ENCODE peak calls at places on chromosome 12, in nine cellular contexts. V is prostate gland; T is effector memory CD4-positive, alpha-beta T cell; G is GM23338; I is MM.1S; O is heart left ventricle; N is Panc1; L is CD8-positive, alpha-beta memory T cell; A is lung. Z is an unnamed sample.

GRCh38 chr12:82651489-82651888 is 35.2 kb upstream of the TMTC2 start:
- DNase-seq in V (no peak), T (no peak), G (no peak), I (no peak), O (no peak), N (no peak), L (no peak), A (no peak), Z (no peak)

GRCh38 chr12:75528272-75528671 is 16.9 kb upstream of the KRR1 start:
- DNase-seq in V (no peak), T (no peak), G (no peak), I (no peak), O (no peak), N (no peak), L (no peak), A (no peak), Z (no peak)

GRCh38 chr12:109797905-109798669 is 35.1 kb downstream of the TRPV4 start:
- DNase-seq in V (no peak), T (no peak), G (peak; percentile 64), I (no peak), O (no peak), N (no peak), L (no peak), A (no peak), Z (peak; percentile 44)

GRCh38 chr12:85866929-85867776 is 6.9 kb upstream of the NTS start:
- DNase-seq in V (peak; percentile 45), T (no peak), G (peak; percentile 76), I (peak; percentile 54), O (no peak), N (peak; percentile 22), L (no peak), A (peak; percentile 42), Z (no peak)

GRCh38 chr12:55931780-55932545 is 1.0 kb downstream of the DGKA start:
- DNase-seq in V (peak; percentile 70), T (no peak), G (peak; percentile 70), I (no peak), O (peak; percentile 74), N (no peak), L (peak; percentile 17), A (no peak), Z (peak; percentile 20)

GRCh38 chr12:2076728-2077127 is 23.9 kb downstream of the CACNA1C start:
- DNase-seq in V (no peak), T (no peak), G (no peak), I (no peak), O (no peak), N (no peak), L (no peak), A (no peak), Z (no peak)

GRCh38 chr12:9626291-9626690 is 18.6 kb upstream of the KLRB1 start:
- DNase-seq in V (no peak), T (no peak), G (no peak), I (no peak), O (no peak), N (no peak), L (no peak), A (no peak), Z (peak; percentile 20)

GRCh38 chr12:75781532-75782046 is 250.0 kb downstream of the PHLDA1 start:
- DNase-seq in V (no peak), T (no peak), G (no peak), I (no peak), O (no peak), N (no peak), L (no peak), A (no peak), Z (no peak)

GRCh38 chr12:95179011-95179410 is 38.3 kb downstream of the FGD6 start:
- DNase-seq in V (no peak), T (no peak), G (no peak), I (no peak), O (no peak), N (no peak), L (no peak), A (no peak), Z (no peak)

GRCh38 chr12:47274725-47275124 is 195.0 kb upstream of the AMIGO2 start:
- DNase-seq in V (no peak), T (no peak), G (no peak), I (no peak), O (no peak), N (no peak), L (no peak), A (no peak), Z (no peak)
- H3K4me1 ChIP-seq in V (no peaks in the 10 kb centered on the region), T (peaks cover 27% of the 10 kb centered on the region), G (no peaks in the 10 kb centered on the region), I (peaks cover 36% of the 10 kb centered on the region), O (peaks cover 28% of the 10 kb centered on the region), N (peaks cover 6% of the 10 kb centered on the region), L (peaks cover 73% of the 10 kb centered on the region), A (peaks cover 3% of the 10 kb centered on the region), Z (no peaks in the 10 kb centered on the region)

GRCh38 chr12:106300761-106301160 is 1.8 kb upstream of the TCP11L2 start:
- DNase-seq in V (no peak), T (no peak), G (no peak), I (no peak), O (no peak), N (no peak), L (no peak), A (no peak), Z (no peak)

GRCh38 chr12:106302401-106303201 is at the start of gene TCP11L2:
- DNase-seq in V (peak; percentile 90), T (peak; percentile 84), G (peak; percentile 87), I (peak; percentile 83), O (peak; percentile 92), N (no peak), L (peak; percentile 95), A (peak; percentile 88), Z (peak; percentile 74)

GRCh38 chr12:106303202-106303820 is 778 bp downstream of the TCP11L2 start:
- DNase-seq in V (peak; percentile 69), T (peak; percentile 80), G (peak; percentile 92), I (peak; percentile 36), O (peak; percentile 94), N (no peak), L (peak; percentile 99), A (peak; percentile 85), Z (peak; percentile 53)

GRCh38 chr12:106301241-106301610 is 1.3 kb upstream of the TCP11L2 start:
- DNase-seq in V (no peak), T (no peak), G (no peak), I (no peak), O (no peak), N (no peak), L (no peak), A (no peak), Z (no peak)

DNA sequence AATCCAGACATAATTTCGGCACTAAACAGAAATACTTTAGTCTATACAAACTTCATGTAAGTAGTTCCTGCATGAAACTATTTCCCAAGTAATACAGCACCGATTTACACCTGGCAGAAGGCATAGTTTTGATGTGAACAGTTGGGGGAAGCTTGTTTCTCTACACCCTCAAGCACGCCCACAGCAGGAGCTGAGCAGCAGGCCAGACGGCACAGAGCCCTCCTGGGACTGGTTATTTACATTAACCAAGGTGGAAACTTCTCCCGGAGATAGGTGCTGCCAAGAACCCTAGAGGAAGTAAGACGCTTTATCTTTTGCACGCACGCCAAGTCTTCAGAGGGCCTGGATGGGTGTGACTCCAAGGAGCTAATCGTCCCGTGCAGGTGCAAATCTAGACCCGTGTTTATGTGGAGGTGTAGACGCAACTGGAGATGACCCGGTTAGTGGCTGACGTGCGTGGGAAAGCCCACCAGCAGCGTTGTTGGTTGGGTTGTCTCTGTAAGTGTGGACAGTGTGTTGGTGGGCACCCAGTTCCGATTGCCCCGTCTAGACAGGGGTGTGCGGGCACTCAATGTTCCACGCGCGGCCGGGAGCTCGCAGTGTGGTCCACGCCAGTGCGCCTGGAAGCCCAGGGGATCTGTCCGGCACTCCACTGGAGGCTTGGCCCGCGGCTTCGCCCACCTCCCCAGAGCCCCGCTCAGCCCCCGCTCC is 767 bp upstream of the TCP11L2 start:
- DNase-seq in V (peak; percentile 77), T (peak; percentile 76), G (peak; percentile 75), I (peak; percentile 66), O (peak; percentile 67), N (no peak), L (peak; percentile 89), A (peak; percentile 84), Z (peak; percentile 4)
- H3K4me1 ChIP-seq in V (no peaks in the 10 kb centered on the region), T (peaks cover 34% of the 10 kb centered on the region), G (peaks cover 18% of the 10 kb centered on the region), I (peaks cover 13% of the 10 kb centered on the region), O (peaks cover 63% of the 10 kb centered on the region), N (peaks cover 5% of the 10 kb centered on the region), L (peaks cover 53% of the 10 kb centered on the region), A (peaks cover 19% of the 10 kb centered on the region), Z (no peaks in the 10 kb centered on the region)

DNA sequence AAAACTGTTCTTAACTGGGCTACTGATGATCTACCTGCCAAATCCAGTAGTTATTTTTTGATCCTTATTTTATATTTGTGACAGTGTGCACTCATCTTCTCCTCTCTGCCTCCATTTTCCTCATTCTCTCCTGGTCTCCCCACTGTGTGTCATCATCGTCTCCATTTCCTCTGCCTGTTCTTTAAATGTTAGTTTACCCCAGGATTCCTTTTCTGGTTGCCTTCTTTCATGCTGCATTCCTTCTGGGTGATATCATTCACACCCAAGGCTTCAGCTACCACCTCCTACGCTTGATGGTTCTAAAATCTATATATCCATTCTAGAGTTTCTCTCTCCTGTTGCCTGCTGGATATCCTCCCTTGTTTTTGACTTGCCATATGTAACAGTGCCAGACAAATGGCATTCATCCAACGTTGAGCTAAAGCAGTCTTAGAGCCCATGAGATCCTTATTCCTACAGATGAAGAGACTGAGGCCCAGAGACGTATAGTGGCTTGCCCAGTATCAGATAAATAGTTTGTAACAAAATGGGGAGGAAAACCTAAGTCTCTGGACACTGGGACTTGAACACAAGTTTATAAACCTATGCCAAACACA is 109.5 kb downstream of the DIP2B start:
- DNase-seq in V (no peak), T (no peak), G (peak; percentile 74), I (no peak), O (no peak), N (no peak), L (no peak), A (no peak), Z (peak; percentile 51)
- H3K4me1 ChIP-seq in V (no peaks in the 10 kb centered on the region), T (no peaks in the 10 kb centered on the region), G (peaks cover 36% of the 10 kb centered on the region), I (no peaks in the 10 kb centered on the region), O (peaks cover 49% of the 10 kb centered on the region), N (peaks cover 51% of the 10 kb centered on the region), L (peaks cover 5% of the 10 kb centered on the region), A (peaks cover 22% of the 10 kb centered on the region), Z (peaks cover 18% of the 10 kb centered on the region)

GRCh38 chr12:51788876-51789275 is 59.6 kb downstream of the FIGNL2 start:
- DNase-seq in V (no peak), T (no peak), G (no peak), I (no peak), O (no peak), N (no peak), L (no peak), A (no peak), Z (no peak)
- H3K4me1 ChIP-seq in V (no peaks in the 10 kb centered on the region), T (no peaks in the 10 kb centered on the region), G (no peaks in the 10 kb centered on the region), I (no peaks in the 10 kb centered on the region), O (no peaks in the 10 kb centered on the region), N (no peaks in the 10 kb centered on the region), L (no peaks in the 10 kb centered on the region), A (no peaks in the 10 kb centered on the region), Z (no peaks in the 10 kb centered on the region)

GRCh38 chr12:128802756-128803155 is 21.0 kb downstream of the SLC15A4 start:
- DNase-seq in V (no peak), T (no peak), G (no peak), I (no peak), O (no peak), N (no peak), L (no peak), A (no peak), Z (no peak)
- H3K4me1 ChIP-seq in V (no peaks in the 10 kb centered on the region), T (no peaks in the 10 kb centered on the region), G (no peaks in the 10 kb centered on the region), I (no peaks in the 10 kb centered on the region), O (peaks cover 14% of the 10 kb centered on the region), N (no peaks in the 10 kb centered on the region), L (peaks cover 7% of the 10 kb centered on the region), A (no peaks in the 10 kb centered on the region), Z (no peaks in the 10 kb centered on the region)

Z was measured in SJCRH30.